ENCODE peak calls at places on chromosome 15, in nine cellular contexts. One of them, this sample, is unnamed.

GRCh38 chr15:62847900-62848489 is 194.6 kb upstream of the TPM1 start:
- DNase-seq in GM23338: peak
- DNase-seq in RWPE2: peak
- DNase-seq in fibroblast of pulmonary artery: peak
- DNase-seq in transverse colon: peak
- DNase-seq in left ventricle myocardium inferior: peak
- DNase-seq in PC-3: peak
- DNase-seq in IMR-90: peak
- DNase-seq in lung: peak
- DNase-seq in this sample: peak

GRCh38 chr15:101128191-101128590 is 123.7 kb downstream of the CHSY1 start:
- DNase-seq in GM23338: peak
- DNase-seq in RWPE2: no peak
- DNase-seq in fibroblast of pulmonary artery: peak
- DNase-seq in transverse colon: no peak
- DNase-seq in left ventricle myocardium inferior: no peak
- DNase-seq in PC-3: peak
- DNase-seq in IMR-90: peak
- DNase-seq in lung: no peak
- DNase-seq in this sample: peak

GRCh38 chr15:98865397-98866339 is 141.9 kb downstream of the PGPEP1L start:
- DNase-seq in GM23338: peak
- DNase-seq in RWPE2: peak
- DNase-seq in fibroblast of pulmonary artery: peak
- DNase-seq in transverse colon: peak
- DNase-seq in left ventricle myocardium inferior: peak
- DNase-seq in PC-3: peak
- DNase-seq in IMR-90: peak
- DNase-seq in lung: peak
- DNase-seq in this sample: peak

GRCh38 chr15:101332061-101332467 is 37.0 kb upstream of the SNRPA1 start:
- DNase-seq in GM23338: no peak
- DNase-seq in RWPE2: peak
- DNase-seq in fibroblast of pulmonary artery: no peak
- DNase-seq in transverse colon: no peak
- DNase-seq in left ventricle myocardium inferior: no peak
- DNase-seq in PC-3: no peak
- DNase-seq in IMR-90: no peak
- DNase-seq in lung: no peak
- DNase-seq in this sample: no peak

GRCh38 chr15:25469377-25469776 is 30.6 kb upstream of the UBE3A start:
- DNase-seq in GM23338: no peak
- DNase-seq in RWPE2: no peak
- DNase-seq in fibroblast of pulmonary artery: peak
- DNase-seq in transverse colon: no peak
- DNase-seq in left ventricle myocardium inferior: no peak
- DNase-seq in PC-3: peak
- DNase-seq in IMR-90: no peak
- DNase-seq in lung: no peak
- DNase-seq in this sample: peak

GRCh38 chr15:95550702-95551101 is 779.8 kb upstream of the NR2F2 start:
- DNase-seq in GM23338: no peak
- DNase-seq in RWPE2: no peak
- DNase-seq in fibroblast of pulmonary artery: no peak
- DNase-seq in transverse colon: no peak
- DNase-seq in left ventricle myocardium inferior: no peak
- DNase-seq in PC-3: no peak
- DNase-seq in IMR-90: no peak
- DNase-seq in lung: no peak
- DNase-seq in this sample: no peak

GRCh38 chr15:97114900-97115763 is 784.6 kb downstream of the NR2F2 start:
- DNase-seq in GM23338: no peak
- DNase-seq in RWPE2: no peak
- DNase-seq in fibroblast of pulmonary artery: no peak
- DNase-seq in transverse colon: no peak
- DNase-seq in left ventricle myocardium inferior: no peak
- DNase-seq in PC-3: no peak
- DNase-seq in IMR-90: no peak
- DNase-seq in lung: no peak
- DNase-seq in this sample: no peak

GRCh38 chr15:34861216-34861615 is 65.9 kb upstream of the ACTC1 start:
- DNase-seq in GM23338: no peak
- DNase-seq in RWPE2: no peak
- DNase-seq in fibroblast of pulmonary artery: no peak
- DNase-seq in transverse colon: no peak
- DNase-seq in left ventricle myocardium inferior: no peak
- DNase-seq in PC-3: no peak
- DNase-seq in IMR-90: no peak
- DNase-seq in lung: no peak
- DNase-seq in this sample: no peak

GRCh38 chr15:51907136-51907862 is 64.3 kb downstream of the LEO1 start:
- DNase-seq in GM23338: peak
- DNase-seq in RWPE2: no peak
- DNase-seq in fibroblast of pulmonary artery: no peak
- DNase-seq in transverse colon: peak
- DNase-seq in left ventricle myocardium inferior: no peak
- DNase-seq in PC-3: peak
- DNase-seq in IMR-90: peak
- DNase-seq in lung: peak
- DNase-seq in this sample: peak

GRCh38 chr15:89075846-89076245 is 12.4 kb upstream of the ABHD2 start:
- DNase-seq in GM23338: no peak
- DNase-seq in RWPE2: no peak
- DNase-seq in fibroblast of pulmonary artery: no peak
- DNase-seq in transverse colon: no peak
- DNase-seq in left ventricle myocardium inferior: no peak
- DNase-seq in PC-3: no peak
- DNase-seq in IMR-90: no peak
- DNase-seq in lung: no peak
- DNase-seq in this sample: no peak

GRCh38 chr15:48632651-48633050 is 12.9 kb downstream of the FBN1 start:
- DNase-seq in GM23338: no peak
- DNase-seq in RWPE2: no peak
- DNase-seq in fibroblast of pulmonary artery: no peak
- DNase-seq in transverse colon: no peak
- DNase-seq in left ventricle myocardium inferior: no peak
- DNase-seq in PC-3: no peak
- DNase-seq in IMR-90: no peak
- DNase-seq in lung: no peak
- DNase-seq in this sample: no peak

GRCh38 chr15:49035825-49036224 is 10.4 kb downstream of the SECISBP2L start:
- DNase-seq in GM23338: no peak
- DNase-seq in RWPE2: no peak
- DNase-seq in fibroblast of pulmonary artery: no peak
- DNase-seq in transverse colon: no peak
- DNase-seq in left ventricle myocardium inferior: no peak
- DNase-seq in PC-3: no peak
- DNase-seq in IMR-90: no peak
- DNase-seq in lung: no peak
- DNase-seq in this sample: no peak

GRCh38 chr15:55958349-55958748 is 35.1 kb downstream of the NEDD4 start:
- DNase-seq in GM23338: no peak
- DNase-seq in RWPE2: no peak
- DNase-seq in fibroblast of pulmonary artery: no peak
- DNase-seq in transverse colon: no peak
- DNase-seq in left ventricle myocardium inferior: no peak
- DNase-seq in PC-3: no peak
- DNase-seq in IMR-90: no peak
- DNase-seq in lung: no peak
- DNase-seq in this sample: no peak

GRCh38 chr15:66900586-66901310 is 164.7 kb upstream of the SMAD3 start:
- DNase-seq in GM23338: no peak
- DNase-seq in RWPE2: peak
- DNase-seq in fibroblast of pulmonary artery: no peak
- DNase-seq in transverse colon: no peak
- DNase-seq in left ventricle myocardium inferior: no peak
- DNase-seq in PC-3: no peak
- DNase-seq in IMR-90: no peak
- DNase-seq in lung: no peak
- DNase-seq in this sample: no peak

GRCh38 chr15:83289160-83289559 is 4.7 kb upstream of the BNC1 start:
- DNase-seq in GM23338: no peak
- DNase-seq in RWPE2: no peak
- DNase-seq in fibroblast of pulmonary artery: no peak
- DNase-seq in transverse colon: no peak
- DNase-seq in left ventricle myocardium inferior: no peak
- DNase-seq in PC-3: peak
- DNase-seq in IMR-90: peak
- DNase-seq in lung: no peak
- DNase-seq in this sample: no peak

GRCh38 chr15:67174864-67175573 is 79.4 kb downstream of the AAGAB start:
- DNase-seq in GM23338: no peak
- DNase-seq in RWPE2: peak
- DNase-seq in fibroblast of pulmonary artery: no peak
- DNase-seq in transverse colon: no peak
- DNase-seq in left ventricle myocardium inferior: no peak
- DNase-seq in PC-3: peak
- DNase-seq in IMR-90: peak
- DNase-seq in lung: no peak
- DNase-seq in this sample: no peak

GRCh38 chr15:62469478-62469873 is 304.4 kb upstream of the C2CD4B start:
- DNase-seq in GM23338: no peak
- DNase-seq in RWPE2: no peak
- DNase-seq in fibroblast of pulmonary artery: no peak
- DNase-seq in transverse colon: no peak
- DNase-seq in left ventricle myocardium inferior: no peak
- DNase-seq in PC-3: no peak
- DNase-seq in IMR-90: peak
- DNase-seq in lung: peak
- DNase-seq in this sample: peak

GRCh38 chr15:70703066-70703465 is 60.3 kb downstream of the UACA start:
- DNase-seq in GM23338: no peak
- DNase-seq in RWPE2: no peak
- DNase-seq in fibroblast of pulmonary artery: no peak
- DNase-seq in transverse colon: no peak
- DNase-seq in left ventricle myocardium inferior: no peak
- DNase-seq in PC-3: no peak
- DNase-seq in IMR-90: no peak
- DNase-seq in lung: no peak
- DNase-seq in this sample: no peak

GRCh38 chr15:70702584-70702983 is 60.8 kb downstream of the UACA start:
- DNase-seq in GM23338: no peak
- DNase-seq in RWPE2: no peak
- DNase-seq in fibroblast of pulmonary artery: no peak
- DNase-seq in transverse colon: no peak
- DNase-seq in left ventricle myocardium inferior: no peak
- DNase-seq in PC-3: no peak
- DNase-seq in IMR-90: no peak
- DNase-seq in lung: no peak
- DNase-seq in this sample: no peak

GRCh38 chr15:70704166-70704565 is 59.2 kb downstream of the UACA start:
- DNase-seq in GM23338: no peak
- DNase-seq in RWPE2: no peak
- DNase-seq in fibroblast of pulmonary artery: no peak
- DNase-seq in transverse colon: no peak
- DNase-seq in left ventricle myocardium inferior: no peak
- DNase-seq in PC-3: no peak
- DNase-seq in IMR-90: no peak
- DNase-seq in lung: no peak
- DNase-seq in this sample: no peak

GRCh38 chr15:70703483-70703882 is 59.9 kb downstream of the UACA start:
- DNase-seq in GM23338: peak
- DNase-seq in RWPE2: no peak
- DNase-seq in fibroblast of pulmonary artery: peak
- DNase-seq in transverse colon: no peak
- DNase-seq in left ventricle myocardium inferior: no peak
- DNase-seq in PC-3: peak
- DNase-seq in IMR-90: no peak
- DNase-seq in lung: no peak
- DNase-seq in this sample: peak

GRCh38 chr15:70701891-70702568 is 61.3 kb downstream of the UACA start:
- DNase-seq in GM23338: no peak
- DNase-seq in RWPE2: no peak
- DNase-seq in fibroblast of pulmonary artery: peak
- DNase-seq in transverse colon: no peak
- DNase-seq in left ventricle myocardium inferior: no peak
- DNase-seq in PC-3: peak
- DNase-seq in IMR-90: peak
- DNase-seq in lung: no peak
- DNase-seq in this sample: peak
- H3K4me3 ChIP-seq in GM23338: no peak
- H3K4me3 ChIP-seq in RWPE2: no peak
- H3K4me3 ChIP-seq in fibroblast of pulmonary artery: peak
- H3K4me3 ChIP-seq in transverse colon: no peak
- H3K4me3 ChIP-seq in left ventricle myocardium inferior: peak
- H3K4me3 ChIP-seq in PC-3: peak
- H3K4me3 ChIP-seq in IMR-90: peak
- H3K4me3 ChIP-seq in lung: no peak
- H3K4me3 ChIP-seq in this sample: peak

GRCh38 chr15:40323953-40324937 is 753 bp downstream of the INAFM2 start:
- DNase-seq in GM23338: peak
- DNase-seq in RWPE2: peak
- DNase-seq in fibroblast of pulmonary artery: no peak
- DNase-seq in transverse colon: no peak
- DNase-seq in left ventricle myocardium inferior: no peak
- DNase-seq in PC-3: no peak
- DNase-seq in IMR-90: no peak
- DNase-seq in lung: no peak
- DNase-seq in this sample: no peak
- TF ChIP-seq CTCF in GM23338: no peak
- TF ChIP-seq CTCF in RWPE2: no peak
- TF ChIP-seq CTCF in fibroblast of pulmonary artery: no peak
- TF ChIP-seq CTCF in transverse colon: no peak
- TF ChIP-seq CTCF in left ventricle myocardium inferior: no peak
- TF ChIP-seq CTCF in PC-3: no peak
- TF ChIP-seq CTCF in IMR-90: no peak
- TF ChIP-seq CTCF in lung: no peak
- TF ChIP-seq CTCF in this sample: no peak

DNA sequence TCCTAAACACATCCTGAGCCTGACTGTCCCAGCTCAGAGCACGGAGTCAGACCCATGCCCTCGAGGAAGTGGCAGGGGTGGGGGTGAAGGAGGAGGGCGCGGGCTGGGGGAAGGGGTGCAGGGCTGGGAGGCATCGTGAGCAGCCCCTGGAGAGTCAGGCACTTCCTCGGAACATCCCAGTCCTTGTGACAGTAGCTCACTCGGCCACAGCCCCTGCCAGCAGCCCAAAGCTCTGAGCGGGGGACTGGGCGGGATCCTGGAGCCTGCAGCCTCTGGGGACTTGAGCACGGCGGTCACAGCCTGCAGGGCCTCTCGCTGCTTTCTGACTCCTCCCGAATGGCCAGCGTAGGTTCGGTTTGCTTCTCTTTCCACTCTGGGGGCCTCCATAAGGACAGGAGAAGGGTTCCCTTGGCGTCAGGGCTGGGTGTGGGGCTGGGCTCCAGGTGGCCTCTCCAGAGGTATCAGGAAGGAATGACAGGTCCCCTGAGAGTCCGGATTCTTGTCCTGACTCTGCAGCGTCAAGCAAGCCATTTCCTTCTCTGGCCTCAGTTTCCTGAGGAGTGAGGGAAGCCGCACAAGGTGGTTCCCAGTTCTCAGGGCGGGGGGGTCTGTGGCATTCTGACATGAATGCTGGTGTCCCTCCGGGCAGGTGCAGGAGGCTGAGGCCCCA is 20.9 kb downstream of the PSTPIP1 start:
- DNase-seq in GM23338: no peak
- DNase-seq in RWPE2: no peak
- DNase-seq in fibroblast of pulmonary artery: no peak
- DNase-seq in transverse colon: no peak
- DNase-seq in left ventricle myocardium inferior: no peak
- DNase-seq in PC-3: no peak
- DNase-seq in IMR-90: no peak
- DNase-seq in lung: no peak
- DNase-seq in this sample: no peak
- H3K4me3 ChIP-seq in GM23338: no peak
- H3K4me3 ChIP-seq in RWPE2: no peak
- H3K4me3 ChIP-seq in fibroblast of pulmonary artery: no peak
- H3K4me3 ChIP-seq in transverse colon: no peak
- H3K4me3 ChIP-seq in left ventricle myocardium inferior: peak
- H3K4me3 ChIP-seq in PC-3: no peak
- H3K4me3 ChIP-seq in IMR-90: no peak
- H3K4me3 ChIP-seq in lung: no peak
- H3K4me3 ChIP-seq in this sample: no peak

GRCh38 chr15:31296304-31297220 is 30.1 kb upstream of the KLF13 start:
- DNase-seq in GM23338: no peak
- DNase-seq in RWPE2: peak
- DNase-seq in fibroblast of pulmonary artery: no peak
- DNase-seq in transverse colon: peak
- DNase-seq in left ventricle myocardium inferior: no peak
- DNase-seq in PC-3: peak
- DNase-seq in IMR-90: no peak
- DNase-seq in lung: peak
- DNase-seq in this sample: peak
- TF ChIP-seq CTCF in GM23338: no peak
- TF ChIP-seq CTCF in RWPE2: no peak
- TF ChIP-seq CTCF in fibroblast of pulmonary artery: no peak
- TF ChIP-seq CTCF in transverse colon: peak
- TF ChIP-seq CTCF in left ventricle myocardium inferior: no peak
- TF ChIP-seq CTCF in PC-3: no peak
- TF ChIP-seq CTCF in IMR-90: no peak
- TF ChIP-seq CTCF in lung: no peak
- TF ChIP-seq CTCF in this sample: no peak